ENCODE peak calls at places on chromosome 12, in nine cellular contexts. One of them, this sample, is unnamed.

GRCh38 chr12:28446031-28446430 is 255.8 kb downstream of the CCDC91 start:
- DNase-seq in A172: no peak
- DNase-seq in WERI-Rb-1: no peak
- DNase-seq in fibroblast of lung: no peak
- DNase-seq in GM13976: no peak
- DNase-seq in fibroblast of the aortic adventitia: peak
- DNase-seq in stimulated activated CD8-positive, alpha-beta memory T cell treated with anti-CD3 and anti-CD28 coated beads, Interleukin-4, amount 100 ng/mL, for 4 hours: no peak
- DNase-seq in activated gamma-delta T cell treated with Interleukin-2 at 50 U/mL for 16 hours: no peak
- DNase-seq in head of caudate nucleus: no peak
- DNase-seq in this sample: no peak

GRCh38 chr12:22284871-22285270 is 49.6 kb downstream of the ST8SIA1 start:
- DNase-seq in GM13976: no peak
- DNase-seq in WERI-Rb-1: no peak
- DNase-seq in A172: no peak
- DNase-seq in head of caudate nucleus: no peak
- DNase-seq in activated gamma-delta T cell treated with Interleukin-2 at 50 U/mL for 16 hours: no peak
- DNase-seq in stimulated activated CD8-positive, alpha-beta memory T cell treated with anti-CD3 and anti-CD28 coated beads, Interleukin-4, amount 100 ng/mL, for 4 hours: no peak
- DNase-seq in fibroblast of lung: no peak
- DNase-seq in fibroblast of the aortic adventitia: peak
- DNase-seq in this sample: no peak

GRCh38 chr12:131537267-131537920 is 173.5 kb upstream of the SFSWAP start:
- DNase-seq in GM13976: peak
- DNase-seq in stimulated activated CD8-positive, alpha-beta memory T cell treated with anti-CD3 and anti-CD28 coated beads, Interleukin-4, amount 100 ng/mL, for 4 hours: no peak
- DNase-seq in head of caudate nucleus: no peak
- DNase-seq in activated gamma-delta T cell treated with Interleukin-2 at 50 U/mL for 16 hours: no peak
- DNase-seq in WERI-Rb-1: no peak
- DNase-seq in A172: no peak
- DNase-seq in fibroblast of the aortic adventitia: no peak
- DNase-seq in fibroblast of lung: no peak
- DNase-seq in this sample: no peak

GRCh38 chr12:82479511-82479910 is 121.2 kb downstream of the METTL25 start:
- DNase-seq in activated gamma-delta T cell treated with Interleukin-2 at 50 U/mL for 16 hours: no peak
- DNase-seq in A172: no peak
- DNase-seq in head of caudate nucleus: no peak
- DNase-seq in WERI-Rb-1: no peak
- DNase-seq in GM13976: no peak
- DNase-seq in fibroblast of lung: peak
- DNase-seq in fibroblast of the aortic adventitia: peak
- DNase-seq in stimulated activated CD8-positive, alpha-beta memory T cell treated with anti-CD3 and anti-CD28 coated beads, Interleukin-4, amount 100 ng/mL, for 4 hours: no peak
- DNase-seq in this sample: no peak

GRCh38 chr12:75488553-75488952 is 8.0 kb downstream of the GLIPR1 start:
- DNase-seq in WERI-Rb-1: peak
- DNase-seq in A172: no peak
- DNase-seq in head of caudate nucleus: no peak
- DNase-seq in activated gamma-delta T cell treated with Interleukin-2 at 50 U/mL for 16 hours: no peak
- DNase-seq in fibroblast of the aortic adventitia: peak
- DNase-seq in stimulated activated CD8-positive, alpha-beta memory T cell treated with anti-CD3 and anti-CD28 coated beads, Interleukin-4, amount 100 ng/mL, for 4 hours: no peak
- DNase-seq in fibroblast of lung: peak
- DNase-seq in GM13976: no peak
- DNase-seq in this sample: no peak

GRCh38 chr12:121711925-121712461 is 559 bp upstream of the TMEM120B start:
- DNase-seq in head of caudate nucleus: peak
- DNase-seq in fibroblast of lung: peak
- DNase-seq in fibroblast of the aortic adventitia: peak
- DNase-seq in A172: peak
- DNase-seq in activated gamma-delta T cell treated with Interleukin-2 at 50 U/mL for 16 hours: no peak
- DNase-seq in WERI-Rb-1: peak
- DNase-seq in GM13976: no peak
- DNase-seq in stimulated activated CD8-positive, alpha-beta memory T cell treated with anti-CD3 and anti-CD28 coated beads, Interleukin-4, amount 100 ng/mL, for 4 hours: no peak
- DNase-seq in this sample: no peak

GRCh38 chr12:104615048-104615561 is 158.4 kb downstream of the CHST11 start:
- DNase-seq in A172: no peak
- DNase-seq in fibroblast of the aortic adventitia: peak
- DNase-seq in activated gamma-delta T cell treated with Interleukin-2 at 50 U/mL for 16 hours: no peak
- DNase-seq in GM13976: no peak
- DNase-seq in stimulated activated CD8-positive, alpha-beta memory T cell treated with anti-CD3 and anti-CD28 coated beads, Interleukin-4, amount 100 ng/mL, for 4 hours: no peak
- DNase-seq in head of caudate nucleus: no peak
- DNase-seq in fibroblast of lung: peak
- DNase-seq in WERI-Rb-1: no peak
- DNase-seq in this sample: no peak

GRCh38 chr12:109822951-109823411 is 10.2 kb downstream of the TRPV4 start:
- DNase-seq in fibroblast of lung: no peak
- DNase-seq in fibroblast of the aortic adventitia: no peak
- DNase-seq in A172: peak
- DNase-seq in GM13976: no peak
- DNase-seq in head of caudate nucleus: peak
- DNase-seq in activated gamma-delta T cell treated with Interleukin-2 at 50 U/mL for 16 hours: no peak
- DNase-seq in stimulated activated CD8-positive, alpha-beta memory T cell treated with anti-CD3 and anti-CD28 coated beads, Interleukin-4, amount 100 ng/mL, for 4 hours: no peak
- DNase-seq in WERI-Rb-1: no peak
- DNase-seq in this sample: no peak

GRCh38 chr12:122862872-122863701 is 27.8 kb downstream of the HIP1R start:
- DNase-seq in fibroblast of lung: no peak
- DNase-seq in head of caudate nucleus: no peak
- DNase-seq in A172: no peak
- DNase-seq in GM13976: no peak
- DNase-seq in WERI-Rb-1: peak
- DNase-seq in fibroblast of the aortic adventitia: no peak
- DNase-seq in stimulated activated CD8-positive, alpha-beta memory T cell treated with anti-CD3 and anti-CD28 coated beads, Interleukin-4, amount 100 ng/mL, for 4 hours: no peak
- DNase-seq in activated gamma-delta T cell treated with Interleukin-2 at 50 U/mL for 16 hours: no peak
- DNase-seq in this sample: no peak

GRCh38 chr12:14216405-14217294 is 148.8 kb upstream of the ATF7IP start:
- DNase-seq in head of caudate nucleus: no peak
- DNase-seq in activated gamma-delta T cell treated with Interleukin-2 at 50 U/mL for 16 hours: no peak
- DNase-seq in GM13976: no peak
- DNase-seq in WERI-Rb-1: no peak
- DNase-seq in fibroblast of the aortic adventitia: peak
- DNase-seq in stimulated activated CD8-positive, alpha-beta memory T cell treated with anti-CD3 and anti-CD28 coated beads, Interleukin-4, amount 100 ng/mL, for 4 hours: no peak
- DNase-seq in A172: peak
- DNase-seq in fibroblast of lung: peak
- DNase-seq in this sample: no peak

GRCh38 chr12:52951640-52952039 is 2.7 kb downstream of the KRT18 start:
- DNase-seq in head of caudate nucleus: no peak
- DNase-seq in activated gamma-delta T cell treated with Interleukin-2 at 50 U/mL for 16 hours: no peak
- DNase-seq in stimulated activated CD8-positive, alpha-beta memory T cell treated with anti-CD3 and anti-CD28 coated beads, Interleukin-4, amount 100 ng/mL, for 4 hours: no peak
- DNase-seq in WERI-Rb-1: no peak
- DNase-seq in GM13976: no peak
- DNase-seq in fibroblast of the aortic adventitia: no peak
- DNase-seq in fibroblast of lung: no peak
- DNase-seq in A172: no peak
- DNase-seq in this sample: no peak

GRCh38 chr12:109302358-109302757 is 6.7 kb downstream of the FOXN4 start:
- DNase-seq in activated gamma-delta T cell treated with Interleukin-2 at 50 U/mL for 16 hours: no peak
- DNase-seq in fibroblast of the aortic adventitia: no peak
- DNase-seq in stimulated activated CD8-positive, alpha-beta memory T cell treated with anti-CD3 and anti-CD28 coated beads, Interleukin-4, amount 100 ng/mL, for 4 hours: no peak
- DNase-seq in fibroblast of lung: no peak
- DNase-seq in A172: no peak
- DNase-seq in head of caudate nucleus: no peak
- DNase-seq in GM13976: no peak
- DNase-seq in WERI-Rb-1: no peak
- DNase-seq in this sample: peak

GRCh38 chr12:30437616-30438015 is 258.1 kb downstream of the IPO8 start:
- DNase-seq in activated gamma-delta T cell treated with Interleukin-2 at 50 U/mL for 16 hours: no peak
- DNase-seq in fibroblast of lung: peak
- DNase-seq in WERI-Rb-1: no peak
- DNase-seq in head of caudate nucleus: no peak
- DNase-seq in GM13976: no peak
- DNase-seq in fibroblast of the aortic adventitia: peak
- DNase-seq in A172: no peak
- DNase-seq in stimulated activated CD8-positive, alpha-beta memory T cell treated with anti-CD3 and anti-CD28 coated beads, Interleukin-4, amount 100 ng/mL, for 4 hours: no peak
- DNase-seq in this sample: no peak

GRCh38 chr12:125890983-125891382 is 825.7 kb downstream of the AACS start:
- DNase-seq in GM13976: no peak
- DNase-seq in head of caudate nucleus: no peak
- DNase-seq in A172: peak
- DNase-seq in fibroblast of lung: no peak
- DNase-seq in fibroblast of the aortic adventitia: no peak
- DNase-seq in WERI-Rb-1: no peak
- DNase-seq in stimulated activated CD8-positive, alpha-beta memory T cell treated with anti-CD3 and anti-CD28 coated beads, Interleukin-4, amount 100 ng/mL, for 4 hours: no peak
- DNase-seq in activated gamma-delta T cell treated with Interleukin-2 at 50 U/mL for 16 hours: no peak
- DNase-seq in this sample: no peak

GRCh38 chr12:128813883-128814282 is 9.9 kb downstream of the SLC15A4 start:
- DNase-seq in fibroblast of lung: no peak
- DNase-seq in A172: no peak
- DNase-seq in activated gamma-delta T cell treated with Interleukin-2 at 50 U/mL for 16 hours: no peak
- DNase-seq in head of caudate nucleus: no peak
- DNase-seq in stimulated activated CD8-positive, alpha-beta memory T cell treated with anti-CD3 and anti-CD28 coated beads, Interleukin-4, amount 100 ng/mL, for 4 hours: no peak
- DNase-seq in WERI-Rb-1: no peak
- DNase-seq in GM13976: no peak
- DNase-seq in fibroblast of the aortic adventitia: peak
- DNase-seq in this sample: no peak

GRCh38 chr12:27901959-27902358 is 70.6 kb downstream of the PTHLH start:
- DNase-seq in head of caudate nucleus: no peak
- DNase-seq in stimulated activated CD8-positive, alpha-beta memory T cell treated with anti-CD3 and anti-CD28 coated beads, Interleukin-4, amount 100 ng/mL, for 4 hours: no peak
- DNase-seq in fibroblast of the aortic adventitia: peak
- DNase-seq in GM13976: no peak
- DNase-seq in activated gamma-delta T cell treated with Interleukin-2 at 50 U/mL for 16 hours: no peak
- DNase-seq in WERI-Rb-1: no peak
- DNase-seq in A172: no peak
- DNase-seq in fibroblast of lung: no peak
- DNase-seq in this sample: no peak

GRCh38 chr12:48988030-48988649 is 10.0 kb downstream of the WNT1 start:
- DNase-seq in fibroblast of the aortic adventitia: peak
- DNase-seq in WERI-Rb-1: peak
- DNase-seq in GM13976: peak
- DNase-seq in stimulated activated CD8-positive, alpha-beta memory T cell treated with anti-CD3 and anti-CD28 coated beads, Interleukin-4, amount 100 ng/mL, for 4 hours: no peak
- DNase-seq in A172: peak
- DNase-seq in head of caudate nucleus: peak
- DNase-seq in activated gamma-delta T cell treated with Interleukin-2 at 50 U/mL for 16 hours: peak
- DNase-seq in fibroblast of lung: peak
- DNase-seq in this sample: peak

GRCh38 chr12:91778091-91778819 is 367.4 kb downstream of the BTG1 start:
- DNase-seq in activated gamma-delta T cell treated with Interleukin-2 at 50 U/mL for 16 hours: no peak
- DNase-seq in fibroblast of the aortic adventitia: peak
- DNase-seq in fibroblast of lung: peak
- DNase-seq in stimulated activated CD8-positive, alpha-beta memory T cell treated with anti-CD3 and anti-CD28 coated beads, Interleukin-4, amount 100 ng/mL, for 4 hours: no peak
- DNase-seq in WERI-Rb-1: no peak
- DNase-seq in GM13976: no peak
- DNase-seq in A172: peak
- DNase-seq in head of caudate nucleus: no peak
- DNase-seq in this sample: no peak

GRCh38 chr12:80860206-80860605 is 77.5 kb downstream of the LIN7A start:
- DNase-seq in fibroblast of the aortic adventitia: no peak
- DNase-seq in stimulated activated CD8-positive, alpha-beta memory T cell treated with anti-CD3 and anti-CD28 coated beads, Interleukin-4, amount 100 ng/mL, for 4 hours: no peak
- DNase-seq in GM13976: no peak
- DNase-seq in head of caudate nucleus: no peak
- DNase-seq in A172: no peak
- DNase-seq in activated gamma-delta T cell treated with Interleukin-2 at 50 U/mL for 16 hours: no peak
- DNase-seq in fibroblast of lung: peak
- DNase-seq in WERI-Rb-1: no peak
- DNase-seq in this sample: no peak

GRCh38 chr12:30953946-30954766 is 27.6 kb downstream of the TSPAN11 start:
- DNase-seq in fibroblast of the aortic adventitia: no peak
- DNase-seq in fibroblast of lung: no peak
- DNase-seq in stimulated activated CD8-positive, alpha-beta memory T cell treated with anti-CD3 and anti-CD28 coated beads, Interleukin-4, amount 100 ng/mL, for 4 hours: no peak
- DNase-seq in activated gamma-delta T cell treated with Interleukin-2 at 50 U/mL for 16 hours: no peak
- DNase-seq in head of caudate nucleus: no peak
- DNase-seq in WERI-Rb-1: no peak
- DNase-seq in A172: no peak
- DNase-seq in GM13976: no peak
- DNase-seq in this sample: no peak

GRCh38 chr12:124679533-124680371 is 112.3 kb upstream of the NCOR2 start:
- DNase-seq in A172: peak
- DNase-seq in head of caudate nucleus: peak
- DNase-seq in fibroblast of the aortic adventitia: no peak
- DNase-seq in stimulated activated CD8-positive, alpha-beta memory T cell treated with anti-CD3 and anti-CD28 coated beads, Interleukin-4, amount 100 ng/mL, for 4 hours: no peak
- DNase-seq in activated gamma-delta T cell treated with Interleukin-2 at 50 U/mL for 16 hours: no peak
- DNase-seq in fibroblast of lung: no peak
- DNase-seq in WERI-Rb-1: no peak
- DNase-seq in GM13976: no peak
- DNase-seq in this sample: no peak

GRCh38 chr12:5295966-5296365 is 135.9 kb upstream of the NTF3 start:
- DNase-seq in activated gamma-delta T cell treated with Interleukin-2 at 50 U/mL for 16 hours: no peak
- DNase-seq in head of caudate nucleus: no peak
- DNase-seq in GM13976: no peak
- DNase-seq in fibroblast of the aortic adventitia: no peak
- DNase-seq in WERI-Rb-1: no peak
- DNase-seq in stimulated activated CD8-positive, alpha-beta memory T cell treated with anti-CD3 and anti-CD28 coated beads, Interleukin-4, amount 100 ng/mL, for 4 hours: no peak
- DNase-seq in A172: no peak
- DNase-seq in fibroblast of lung: peak
- DNase-seq in this sample: no peak

GRCh38 chr12:20361416-20361815 is 6.9 kb upstream of the PDE3A start:
- DNase-seq in fibroblast of the aortic adventitia: no peak
- DNase-seq in GM13976: no peak
- DNase-seq in WERI-Rb-1: no peak
- DNase-seq in head of caudate nucleus: no peak
- DNase-seq in activated gamma-delta T cell treated with Interleukin-2 at 50 U/mL for 16 hours: no peak
- DNase-seq in fibroblast of lung: no peak
- DNase-seq in A172: peak
- DNase-seq in stimulated activated CD8-positive, alpha-beta memory T cell treated with anti-CD3 and anti-CD28 coated beads, Interleukin-4, amount 100 ng/mL, for 4 hours: no peak
- DNase-seq in this sample: no peak

This sample was measured in RWPE1.